ENCODE peak calls at places on chromosomes 4 and X, in nine cellular contexts. Q, B, S, T, G, K, U, P and M are unnamed samples.

GRCh38 chrX:135740683-135741149 is 27.3 kb downstream of the CT45A3 start:
- DNase-seq in Q (peak; percentile 55), B (peak; percentile 64), S (no peak), T (no peak), G (no peak), K (peak; percentile 5), U (no peak), P (peak; percentile 29), M (peak; percentile 10)

GRCh38 chrX:153968754-153969124 is 2.9 kb downstream of the HCFC1 start:
- DNase-seq in Q (peak; percentile 55), B (no peak), S (no peak), T (no peak), G (no peak), K (peak; percentile 52), U (no peak), P (no peak), M (peak; percentile 58)

GRCh38 chrX:130994671-130995070 is 63.5 kb upstream of the ARHGAP36 start:
- DNase-seq in Q (peak; percentile 63), B (no peak), S (peak; percentile 9), T (no peak), G (no peak), K (peak; percentile 58), U (no peak), P (no peak), M (no peak)

GRCh38 chr4:163558539-163559044 is 64.1 kb downstream of the TMA16 start:
- DNase-seq in Q (no peak), B (no peak), S (no peak), T (no peak), G (no peak), K (no peak), U (no peak), P (peak; percentile 38), M (no peak)

GRCh38 chr4:68498413-68499007 is 51.2 kb downstream of the TMPRSS11E start:
- DNase-seq in Q (peak; percentile 59), B (no peak), S (peak; percentile 50), T (peak; percentile 63), G (no peak), K (peak; percentile 66), U (peak; percentile 26), P (peak; percentile 34), M (peak; percentile 28)

GRCh38 chrX:9416562-9417319 is 48.1 kb upstream of the TBL1X start:
- DNase-seq in Q (no peak), B (peak; percentile 77), S (no peak), T (peak; percentile 15), G (no peak), K (no peak), U (no peak), P (no peak), M (no peak)

GRCh38 chr4:69470561-69470960 is 25.1 kb downstream of the UGT2B4 start:
- DNase-seq in Q (no peak), B (no peak), S (no peak), T (no peak), G (no peak), K (no peak), U (no peak), P (no peak), M (no peak)

GRCh38 chr4:152665691-152666410 is 13.9 kb downstream of the TMEM154 start:
- DNase-seq in Q (no peak), B (no peak), S (no peak), T (no peak), G (no peak), K (no peak), U (no peak), P (no peak), M (no peak)

GRCh38 chrX:20309796-20310195 is 43.1 kb upstream of the RPS6KA3 start:
- DNase-seq in Q (no peak), B (no peak), S (no peak), T (no peak), G (no peak), K (no peak), U (peak; percentile 75), P (no peak), M (no peak)

GRCh38 chr4:9894604-9895361 is 113.3 kb downstream of the DRD5 start:
- DNase-seq in Q (no peak), B (no peak), S (no peak), T (no peak), G (no peak), K (no peak), U (no peak), P (no peak), M (no peak)

GRCh38 chrX:1420371-1420770 is 28.5 kb upstream of the SLC25A6 start:
- DNase-seq in Q (no peak), B (peak; percentile 63), S (no peak), T (no peak), G (no peak), K (no peak), U (no peak), P (no peak), M (no peak)

GRCh38 chr4:163166041-163166579 is 580 bp downstream of the NAF1 start:
- DNase-seq in Q (peak; percentile 52), B (peak; percentile 85), S (peak; percentile 57), T (peak; percentile 20), G (peak; percentile 48), K (peak; percentile 83), U (peak; percentile 41), P (peak; percentile 45), M (peak; percentile 62)

GRCh38 chrX:133005038-133005437 is 46.6 kb upstream of the HS6ST2 start:
- DNase-seq in Q (no peak), B (no peak), S (peak; percentile 9), T (peak; percentile 3), G (no peak), K (peak; percentile 27), U (peak; percentile 4), P (no peak), M (no peak)

GRCh38 chr4:8547912-8548730 is 32.1 kb upstream of the GPR78 start:
- DNase-seq in Q (no peak), B (peak; percentile 57), S (no peak), T (peak; percentile 11), G (no peak), K (no peak), U (no peak), P (no peak), M (no peak)

GRCh38 chr4:176432811-176433540 is 113.2 kb downstream of the SPCS3 start:
- DNase-seq in Q (no peak), B (no peak), S (no peak), T (no peak), G (no peak), K (no peak), U (peak; percentile 51), P (no peak), M (no peak)

GRCh38 chr4:133130171-133130570 is 18.9 kb upstream of the PCDH10 start:
- DNase-seq in Q (no peak), B (no peak), S (no peak), T (no peak), G (no peak), K (no peak), U (peak; percentile 85), P (no peak), M (no peak)

GRCh38 chrX:149898554-149898953 is 17.6 kb downstream of the MAGEA8 start:
- DNase-seq in Q (no peak), B (no peak), S (no peak), T (no peak), G (no peak), K (no peak), U (no peak), P (no peak), M (no peak)

GRCh38 chrX:95330292-95330691 is 1354.3 kb upstream of the DIAPH2 start:
- DNase-seq in Q (no peak), B (no peak), S (no peak), T (no peak), G (no peak), K (no peak), U (no peak), P (no peak), M (no peak)

GRCh38 chr4:168097161-168097560 is 4.8 kb downstream of the ANXA10 start:
- DNase-seq in Q (no peak), B (no peak), S (no peak), T (no peak), G (no peak), K (no peak), U (peak; percentile 4), P (no peak), M (no peak)

GRCh38 chr4:142365386-142365785 is 480.7 kb downstream of the INPP4B start:
- DNase-seq in Q (no peak), B (no peak), S (no peak), T (peak; percentile 30), G (no peak), K (no peak), U (peak; percentile 74), P (no peak), M (no peak)

GRCh38 chrX:119150163-119151135 is 22.8 kb upstream of the KIAA1210 start:
- DNase-seq in Q (no peak), B (no peak), S (no peak), T (no peak), G (peak; percentile 9), K (no peak), U (no peak), P (no peak), M (no peak)

DNA sequence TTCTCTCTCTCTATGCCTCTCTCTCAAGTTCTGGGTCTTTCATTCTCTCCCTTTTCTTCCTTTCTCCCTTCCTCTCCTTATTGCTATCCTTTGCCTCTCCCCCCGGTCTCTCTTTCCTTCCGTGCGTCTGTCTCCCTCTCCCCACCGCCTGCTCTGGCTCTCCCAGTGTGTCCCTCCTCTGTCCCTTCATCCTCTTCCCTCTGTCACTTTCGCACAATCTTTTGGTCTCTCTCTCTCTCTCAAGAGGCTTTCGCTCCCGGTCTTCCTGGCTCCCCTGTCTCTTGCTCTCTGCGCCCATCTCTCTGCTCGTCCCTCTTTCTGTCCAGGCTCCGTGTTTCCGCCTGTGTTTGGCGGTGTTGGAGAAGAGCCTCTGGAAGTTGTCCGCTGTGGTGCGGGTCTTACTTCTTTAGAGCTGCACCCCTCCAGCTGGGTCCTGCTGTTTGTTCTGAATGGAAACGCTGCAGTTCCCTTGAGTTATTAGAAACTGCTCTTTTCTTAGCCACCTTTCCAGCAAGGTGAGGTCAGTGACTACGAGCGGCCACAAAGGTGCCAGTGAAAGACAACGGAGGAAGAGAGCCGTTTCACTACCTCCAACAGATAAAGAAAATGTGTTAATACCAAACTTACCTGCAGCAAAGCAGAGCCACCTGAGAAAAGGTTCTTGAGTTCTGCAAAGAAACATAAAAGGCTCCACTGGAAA is 1.1 kb downstream of the BMPR1B start:
- DNase-seq in Q (peak; percentile 46), B (no peak), S (peak; percentile 15), T (peak; percentile 43), G (no peak), K (peak; percentile 48), U (peak; percentile 6), P (no peak), M (no peak)
- H3K27me3 ChIP-seq in Q (no peaks in the 10 kb centered on the region), B (no peaks in the 10 kb centered on the region), S (peaks cover 11% of the 10 kb centered on the region), T (no peaks in the 10 kb centered on the region), G (peaks cover 82% of the 10 kb centered on the region), K (peaks cover 87% of the 10 kb centered on the region), U (no peaks in the 10 kb centered on the region), P (peaks cover 46% of the 10 kb centered on the region), M (peaks cover 9% of the 10 kb centered on the region)

GRCh38 chr4:101067383-101067782 is 279.9 kb downstream of the PPP3CA start:
- DNase-seq in Q (no peak), B (no peak), S (no peak), T (peak; percentile 3), G (no peak), K (no peak), U (no peak), P (no peak), M (no peak)
- H3K27me3 ChIP-seq in Q (no peaks in the 10 kb centered on the region), B (no peaks in the 10 kb centered on the region), S (no peaks in the 10 kb centered on the region), T (no peaks in the 10 kb centered on the region), G (no peaks in the 10 kb centered on the region), K (no peaks in the 10 kb centered on the region), U (no peaks in the 10 kb centered on the region), P (no peaks in the 10 kb centered on the region), M (no peaks in the 10 kb centered on the region)

GRCh38 chrX:26470946-26471345 is 255.0 kb downstream of the MAGEB5 start:
- DNase-seq in Q (no peak), B (no peak), S (no peak), T (no peak), G (no peak), K (peak; percentile 10), U (no peak), P (no peak), M (no peak)
- H3K27me3 ChIP-seq in Q (no peaks in the 10 kb centered on the region), B (no peaks in the 10 kb centered on the region), S (no peaks in the 10 kb centered on the region), T (no peaks in the 10 kb centered on the region), G (no peaks in the 10 kb centered on the region), K (no peaks in the 10 kb centered on the region), U (no peaks in the 10 kb centered on the region), P (no peaks in the 10 kb centered on the region), M (no peaks in the 10 kb centered on the region)

GRCh38 chrX:152079768-152080167 is 58.6 kb downstream of the MAGEA10 start:
- DNase-seq in Q (no peak), B (no peak), S (no peak), T (no peak), G (no peak), K (no peak), U (no peak), P (no peak), M (no peak)
- H3K27me3 ChIP-seq in Q (no peaks in the 10 kb centered on the region), B (no peaks in the 10 kb centered on the region), S (no peaks in the 10 kb centered on the region), T (no peaks in the 10 kb centered on the region), G (peaks cover 6% of the 10 kb centered on the region), K (no peaks in the 10 kb centered on the region), U (no peaks in the 10 kb centered on the region), P (no peaks in the 10 kb centered on the region), M (no peaks in the 10 kb centered on the region)